ENCODE peak calls at places on chromosome X, in nine cellular contexts. V, B, G, U, R, W, I, F and X are unnamed samples.

GRCh38 chrX:129655547-129656248 is 942 bp upstream of the APLN start:
- DNase-seq in V (peak; percentile 17), F (no peak), I (no peak), W (no peak), R (no peak), G (peak; percentile 22), U (no peak), B (no peak), X (no peak)

GRCh38 chrX:68536429-68536828 is 37.6 kb downstream of the YIPF6 start:
- DNase-seq in U (no peak), R (no peak), I (no peak), V (no peak), F (no peak), G (no peak), W (no peak), B (no peak), X (no peak)

GRCh38 chrX:121579016-121579760 is 531.8 kb downstream of the GLUD2 start:
- DNase-seq in F (no peak), V (no peak), U (peak; percentile 10), G (no peak), W (peak; percentile 3), R (no peak), B (no peak), I (no peak), X (no peak)

GRCh38 chrX:43970528-43970927 is 2.7 kb downstream of the NDP start:
- DNase-seq in V (no peak), G (no peak), F (no peak), W (no peak), R (no peak), B (no peak), I (no peak), U (no peak), X (no peak)

GRCh38 chrX:129679856-129680255 is 25.1 kb upstream of the APLN start:
- DNase-seq in W (no peak), R (no peak), V (no peak), B (no peak), G (no peak), I (no peak), F (no peak), U (no peak), X (no peak)

GRCh38 chrX:69504626-69505612 is 793 bp downstream of the NALF2 start:
- DNase-seq in W (peak; percentile 62), G (no peak), F (no peak), U (no peak), R (no peak), B (no peak), I (no peak), V (no peak), X (no peak)

GRCh38 chrX:11193035-11193469 is 81.9 kb downstream of the HCCS start:
- DNase-seq in V (no peak), F (no peak), G (no peak), R (no peak), U (no peak), W (no peak), I (no peak), B (no peak), X (no peak)

GRCh38 chrX:31499120-31499519 is 427.3 kb upstream of the FTHL17 start:
- DNase-seq in G (no peak), I (no peak), F (no peak), V (no peak), R (no peak), U (no peak), W (no peak), B (no peak), X (no peak)

GRCh38 chrX:153875391-153876111 is 10.4 kb downstream of the L1CAM start:
- DNase-seq in R (no peak), W (peak; percentile 80), U (peak; percentile 54), V (no peak), G (peak; percentile 60), B (peak; percentile 43), F (no peak), I (no peak), X (peak; percentile 27)

GRCh38 chrX:1453951-1454785 is 1.5 kb upstream of the ASMTL start:
- DNase-seq in R (peak; percentile 70), V (peak; percentile 97), B (peak; percentile 83), F (peak; percentile 92), G (peak; percentile 88), U (peak; percentile 91), W (peak; percentile 85), I (peak; percentile 91), X (peak; percentile 92)

GRCh38 chrX:9164535-9165425 is 130.9 kb upstream of the FAM9B start:
- DNase-seq in R (no peak), G (no peak), U (no peak), B (no peak), F (no peak), V (no peak), I (no peak), W (no peak), X (no peak)

GRCh38 chrX:23331701-23332100 is 2.9 kb upstream of the PTCHD1 start:
- DNase-seq in I (no peak), R (no peak), U (no peak), G (no peak), V (no peak), B (no peak), W (no peak), F (no peak), X (no peak)

GRCh38 chrX:23334536-23334870 is at the start of gene PTCHD1:
- DNase-seq in W (peak; percentile 48), B (no peak), U (no peak), R (no peak), V (no peak), I (no peak), F (no peak), G (no peak), X (no peak)

GRCh38 chrX:23332101-23332887 is 2.4 kb upstream of the PTCHD1 start:
- DNase-seq in W (peak; percentile 47), G (no peak), F (no peak), I (no peak), U (peak; percentile 7), R (no peak), V (no peak), B (no peak), X (no peak)

GRCh38 chrX:23333842-23334535 is 660 bp upstream of the PTCHD1 start:
- DNase-seq in U (peak; percentile 17), I (peak; percentile 71), V (no peak), F (no peak), R (no peak), G (no peak), B (no peak), W (peak; percentile 40), X (no peak)

GRCh38 chrX:23332888-23333821 is 1.5 kb upstream of the PTCHD1 start:
- DNase-seq in U (peak; percentile 7), F (no peak), B (no peak), V (no peak), W (peak; percentile 30), I (no peak), G (no peak), R (no peak), X (no peak)
- TF ChIP-seq EP300 in U (no peak), F (no peak), B (no peak), V (no peak), W (no peak), I (no peak), G (no peak), R (no peak), X (no peak)

DNA sequence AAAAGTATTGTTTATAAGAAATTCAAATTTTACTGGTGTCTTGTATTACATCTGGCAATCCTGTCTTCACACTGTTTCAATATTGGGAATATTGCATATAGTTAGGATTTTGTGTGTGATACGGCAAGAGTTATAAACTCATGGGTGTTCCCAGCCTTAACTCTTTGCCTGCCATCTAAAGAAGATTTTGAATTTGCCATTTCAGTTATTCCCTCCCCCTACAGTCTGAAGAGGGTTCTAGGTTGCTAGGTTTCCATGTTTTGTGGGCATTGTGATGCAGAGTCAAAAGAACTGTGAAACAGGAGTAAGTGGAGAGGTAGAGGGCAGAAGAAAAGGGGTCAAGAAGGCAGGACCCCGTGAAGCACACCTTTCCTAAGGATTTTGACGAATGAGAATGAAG is at the start of gene CPXCR1:
- DNase-seq in G (no peak), V (no peak), R (no peak), U (no peak), W (no peak), B (no peak), F (no peak), I (no peak), X (no peak)
- H3K4me3 ChIP-seq in G (no peak within 1 kb of the TSS), V (no peak within 1 kb of the TSS), R (no peak within 1 kb of the TSS), U (no peak within 1 kb of the TSS), W (no peak within 1 kb of the TSS), B (no peak within 1 kb of the TSS), F (no peak within 1 kb of the TSS), I (no peak within 1 kb of the TSS), X (no peak within 1 kb of the TSS)

GRCh38 chrX:34809096-34809495 is 133.5 kb upstream of the FAM47B start:
- DNase-seq in W (no peak), B (no peak), F (no peak), U (no peak), V (no peak), I (no peak), G (no peak), R (no peak), X (no peak)

GRCh38 chrX:34810911-34811310 is 131.7 kb upstream of the FAM47B start:
- DNase-seq in B (no peak), V (no peak), R (no peak), I (no peak), W (no peak), F (no peak), U (no peak), G (no peak), X (no peak)

GRCh38 chrX:34813618-34814017 is 129.0 kb upstream of the FAM47B start:
- DNase-seq in F (no peak), V (no peak), B (no peak), U (no peak), G (no peak), W (no peak), R (no peak), I (no peak), X (no peak)

GRCh38 chrX:34805951-34806350 is 136.6 kb upstream of the FAM47B start:
- DNase-seq in I (no peak), R (no peak), U (no peak), B (no peak), V (no peak), F (no peak), W (no peak), G (no peak), X (no peak)

DNA sequence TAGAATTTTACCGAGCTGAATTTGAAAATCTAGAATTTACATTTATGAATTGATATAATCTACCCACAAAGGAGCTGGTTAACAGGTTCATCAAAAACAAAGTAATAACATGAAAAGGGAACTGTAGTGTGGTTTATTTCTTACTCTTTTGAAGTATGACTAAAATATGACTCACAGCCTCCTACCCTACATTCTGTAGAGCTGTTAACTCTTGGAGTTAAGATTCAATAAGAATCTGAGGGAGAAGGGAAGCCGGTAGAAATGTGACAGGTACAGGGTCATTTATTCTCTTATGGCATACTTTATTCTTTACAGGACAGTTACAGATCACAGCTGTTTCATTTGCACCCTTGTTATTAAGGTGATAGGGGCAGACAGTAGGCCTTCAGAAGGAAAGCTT is 132.2 kb upstream of the FAM47B start:
- DNase-seq in W (no peak), U (no peak), G (no peak), I (no peak), V (no peak), B (no peak), R (no peak), F (no peak), X (no peak)
- TF ChIP-seq EP300 in W (no peak), U (no peak), G (no peak), I (no peak), V (no peak), B (no peak), R (no peak), F (no peak), X (no peak)

DNA sequence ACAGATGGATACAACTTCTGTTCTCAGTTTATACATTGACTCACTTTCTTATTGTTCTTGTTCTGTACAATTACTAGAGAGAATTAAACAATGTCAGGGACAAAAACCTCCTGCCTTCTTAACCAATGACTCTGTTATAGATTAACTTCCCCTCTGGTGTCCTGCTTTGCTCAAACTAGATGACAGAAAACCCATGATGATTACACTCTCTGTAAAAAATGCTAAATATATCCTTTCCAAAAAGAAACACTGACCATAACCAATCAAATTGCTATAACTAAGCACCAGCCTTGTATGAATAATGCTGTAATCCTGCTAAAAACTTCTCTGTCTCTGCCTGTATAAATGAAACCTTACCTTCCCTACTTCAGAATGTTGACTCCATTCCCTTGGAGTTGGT is 29.8 kb upstream of the IL13RA2 start:
- DNase-seq in U (no peak), R (no peak), G (no peak), B (no peak), I (no peak), W (no peak), V (no peak), F (no peak), X (no peak)
- H3K4me3 ChIP-seq in U (no peak overlapping the region), R (no peak overlapping the region), G (no peak overlapping the region), B (no peak overlapping the region), I (no peak overlapping the region), W (no peak overlapping the region), V (no peak overlapping the region), F (no peak overlapping the region), X (no peak overlapping the region)